ENCODE peak calls at places on chromosomes 12 and 14, in five cellular contexts. I is coronary artery, T is AG04449, S is fibroblast of mammary gland, H is left ventricle myocardium inferior. G is an unnamed sample.

GRCh38 chr14:64844993-64845536 is 34.6 kb downstream of the SPTB start:
- DNase-seq in I (no peak), T (no peak), S (no peak), H (no peak), G (no peak)

GRCh38 chr12:50200507-50201273 is 33.5 kb upstream of the CERS5 start:
- DNase-seq in I (no peak), T (peak; percentile 86), S (peak; percentile 49), H (no peak), G (no peak)

GRCh38 chr14:69281450-69282169 is 21.7 kb downstream of the GALNT16 start:
- DNase-seq in I (no peak), T (no peak), S (peak; percentile 34), H (peak; percentile 40), G (no peak)

GRCh38 chr12:104699489-104700194 is 242.9 kb downstream of the CHST11 start:
- DNase-seq in I (no peak), T (no peak), S (peak; percentile 33), H (no peak), G (no peak)

GRCh38 chr14:53462931-53463778 is 310.0 kb upstream of the DDHD1 start:
- DNase-seq in I (no peak), T (no peak), S (no peak), H (no peak), G (no peak)

GRCh38 chr12:79451988-79452387 is 238.8 kb downstream of the PAWR start:
- DNase-seq in I (peak; percentile 84), T (peak; percentile 49), S (peak; percentile 97), H (peak; percentile 38), G (peak; percentile 67)

GRCh38 chr12:94553130-94553519 is 93.5 kb upstream of the CEP83 start:
- DNase-seq in I (no peak), T (no peak), S (peak; percentile 87), H (no peak), G (peak; percentile 28)

GRCh38 chr12:106918746-106919145 is 37.0 kb upstream of the TMEM263 start:
- DNase-seq in I (no peak), T (no peak), S (peak; percentile 9), H (no peak), G (no peak)

GRCh38 chr12:66117242-66117641 is 13.3 kb downstream of the LLPH start:
- DNase-seq in I (no peak), T (no peak), S (no peak), H (no peak), G (no peak)

GRCh38 chr14:74645735-74646134 is 33.7 kb upstream of the LTBP2 start:
- DNase-seq in I (no peak), T (no peak), S (no peak), H (no peak), G (no peak)

GRCh38 chr14:98932436-98933325 is 339.3 kb downstream of the BCL11B start:
- DNase-seq in I (no peak), T (no peak), S (no peak), H (no peak), G (no peak)

GRCh38 chr12:71236133-71236660 is 78.4 kb upstream of the TSPAN8 start:
- DNase-seq in I (no peak), T (no peak), S (no peak), H (no peak), G (no peak)

GRCh38 chr12:32903763-32904162 is 7.2 kb upstream of the PKP2 start:
- DNase-seq in I (no peak), T (no peak), S (no peak), H (no peak), G (no peak)

GRCh38 chr12:8950702-8951478 is 1.4 kb upstream of the M6PR start:
- DNase-seq in I (no peak), T (no peak), S (no peak), H (no peak), G (no peak)

GRCh38 chr12:8950287-8950574 is 786 bp upstream of the M6PR start:
- DNase-seq in I (no peak), T (no peak), S (no peak), H (no peak), G (no peak)

GRCh38 chr12:8948711-8949524 is 527 bp downstream of the M6PR start:
- DNase-seq in I (no peak), T (no peak), S (peak; percentile 41), H (no peak), G (no peak)

GRCh38 chr12:8947737-8948136 is 1.7 kb downstream of the M6PR start:
- DNase-seq in I (no peak), T (no peak), S (no peak), H (no peak), G (no peak)

DNA sequence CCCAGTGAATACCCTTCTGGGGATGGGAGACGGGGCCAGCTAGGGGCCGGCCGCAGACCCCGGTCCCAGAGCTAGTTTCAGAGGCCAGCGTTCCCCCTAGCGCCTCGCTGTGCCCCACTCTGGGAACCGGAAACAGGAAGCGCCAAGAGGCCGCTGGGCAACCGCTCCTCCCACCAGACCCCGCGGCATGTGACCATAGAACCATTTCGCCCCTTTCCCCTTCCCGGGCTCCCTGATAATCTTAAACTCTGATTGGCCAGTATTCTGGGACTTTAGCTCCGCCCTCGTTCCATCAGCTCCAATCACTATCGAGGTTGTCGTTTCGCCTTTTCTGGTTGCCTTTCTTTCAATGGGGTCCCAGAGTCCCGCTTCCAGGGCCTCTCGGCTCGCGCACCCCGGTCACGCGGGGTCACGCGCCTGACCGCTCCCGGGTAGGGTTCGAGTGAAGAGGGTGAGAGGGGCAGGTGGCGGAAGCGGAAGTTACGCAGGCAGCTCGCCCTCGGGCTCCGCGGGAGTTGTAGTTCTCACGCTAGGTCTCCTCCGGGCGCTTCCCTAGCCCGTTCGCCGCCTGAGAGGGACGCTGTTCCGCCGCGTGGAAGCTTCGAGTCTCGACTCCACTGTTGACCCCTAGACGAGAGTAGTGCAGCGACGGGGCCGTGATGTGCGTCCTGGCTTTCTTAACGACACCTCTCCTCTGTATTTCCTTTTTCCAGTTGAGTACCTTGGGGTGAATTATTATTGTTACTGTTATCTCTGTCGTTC is at the start of gene M6PR:
- DNase-seq in I (peak; percentile 97), T (peak; percentile 62), S (peak; percentile 93), H (peak; percentile 91), G (peak; percentile 71)
- TF ChIP-seq CTCF in I (peak; percentile 17), T (peak; percentile 75), S (peak; percentile 44), H (peak; percentile 69), G (peak; percentile 57)

GRCh38 chr12:39958377-39958776 is 147.5 kb downstream of the SLC2A13 start:
- DNase-seq in I (no peak), T (no peak), S (no peak), H (no peak), G (no peak)
- TF ChIP-seq CTCF in I (no peak), T (no peak), S (peak; percentile 23), H (no peak), G (no peak)

GRCh38 chr12:51269174-51270066 is 795 bp downstream of the SMAGP start:
- DNase-seq in I (no peak), T (no peak), S (peak; percentile 36), H (peak; percentile 27), G (no peak)
- TF ChIP-seq CTCF in I (no peak), T (peak; percentile 38), S (peak; percentile 23), H (peak; percentile 51), G (peak; percentile 45)

GRCh38 chr14:45095143-45095542 is 11.2 kb downstream of the PRPF39 start:
- DNase-seq in I (no peak), T (no peak), S (no peak), H (no peak), G (no peak)

GRCh38 chr14:45091696-45092095 is 7.8 kb downstream of the PRPF39 start:
- DNase-seq in I (no peak), T (no peak), S (peak; percentile 40), H (no peak), G (no peak)

GRCh38 chr14:45089813-45090212 is 5.9 kb downstream of the PRPF39 start:
- DNase-seq in I (no peak), T (no peak), S (peak; percentile 76), H (no peak), G (no peak)

GRCh38 chr14:45096218-45096617 is 12.3 kb downstream of the PRPF39 start:
- DNase-seq in I (no peak), T (no peak), S (no peak), H (no peak), G (no peak)

DNA sequence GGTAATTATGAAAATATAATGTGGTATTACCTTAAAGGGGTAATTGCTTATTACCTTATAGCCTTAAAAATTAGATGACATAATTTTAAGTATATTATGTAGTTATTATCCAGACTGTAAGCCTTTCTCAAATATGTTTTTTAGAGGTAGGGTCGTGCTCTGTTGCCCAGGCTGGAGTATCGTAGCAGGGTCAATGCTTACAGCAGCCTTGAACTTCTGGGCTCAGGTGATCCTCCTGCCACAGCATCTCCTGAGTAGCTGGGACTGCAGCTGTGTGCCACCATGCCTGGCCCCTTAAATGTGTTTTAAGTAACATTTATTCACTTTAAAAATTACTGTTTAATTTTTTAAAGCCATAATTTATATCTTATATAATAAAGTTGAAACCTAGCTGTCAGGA is 10.4 kb downstream of the PRPF39 start:
- DNase-seq in I (no peak), T (no peak), S (no peak), H (no peak), G (no peak)
- TF ChIP-seq CTCF in I (no peak), T (no peak), S (no peak), H (no peak), G (no peak)

DNA sequence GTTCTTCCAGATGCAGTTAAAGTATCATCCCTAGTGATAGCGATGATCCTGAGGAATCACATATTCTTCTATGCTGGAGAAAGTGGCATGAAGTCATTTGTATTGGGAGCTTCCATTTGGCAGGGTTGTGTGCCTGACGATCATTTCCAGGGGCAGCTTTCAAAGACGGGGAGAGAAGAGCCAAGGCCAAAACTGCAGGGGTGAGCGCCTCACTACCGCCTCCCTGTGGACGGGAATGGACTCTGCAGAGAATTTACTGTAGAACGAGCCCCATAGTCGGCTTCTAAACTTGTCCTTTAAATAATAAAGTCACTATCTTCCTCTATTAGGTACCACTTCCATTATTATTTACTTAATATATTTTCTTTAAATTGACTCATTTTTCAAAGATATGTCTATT is 555.9 kb upstream of the TMEM132C start:
- DNase-seq in I (no peak), T (no peak), S (no peak), H (no peak), G (no peak)
- TF ChIP-seq CTCF in I (no peak), T (peak; percentile 35), S (peak; percentile 39), H (no peak), G (peak; percentile 32)

GRCh38 chr12:102119674-102120563 is at the start of the genes NUP37 and PARPBP:
- DNase-seq in I (peak; percentile 90), T (peak; percentile 23), S (peak; percentile 81), H (peak; percentile 90), G (peak; percentile 49)
- TF ChIP-seq CTCF in I (no peak), T (no peak), S (no peak), H (peak; percentile 35), G (peak; percentile 22)

GRCh38 chr12:53625946-53626701 is at the start of gene ATF7:
- DNase-seq in I (peak; percentile 98), T (peak; percentile 80), S (peak; percentile 97), H (peak; percentile 98), G (peak; percentile 96)
- TF ChIP-seq CTCF in I (no peak), T (peak; percentile 1), S (no peak), H (peak; percentile 10), G (no peak)

GRCh38 chr14:86646688-86647687 is 1117.0 kb downstream of the FLRT2 start:
- DNase-seq in I (no peak), T (no peak), S (peak; percentile 34), H (no peak), G (no peak)
- TF ChIP-seq CTCF in I (no peak), T (no peak), S (peak; percentile 16), H (no peak), G (no peak)